ENCODE peak calls at places on chromosomes 1 and 21, in four cellular contexts. G is tibial artery, H is astrocyte, L is neural progenitor cell. V is an unnamed sample.

GRCh38 chr1:21834666-21835065 is 22.6 kb downstream of the LDLRAD2 start:
- DNase-seq in G (no peak), H (no peak), L (no peak), V (no peak)

GRCh38 chr1:96808186-96808585 is 86.6 kb downstream of the PTBP2 start:
- DNase-seq in G (no peak), H (peak; percentile 0), L (no peak), V (no peak)

GRCh38 chr1:70552662-70553061 is 141.6 kb downstream of the CTH start:
- DNase-seq in G (no peak), H (no peak), L (no peak), V (no peak)

GRCh38 chr1:53449026-53449425 is 10.2 kb upstream of the DMRTB1 start:
- DNase-seq in G (no peak), H (peak; percentile 91), L (peak; percentile 33), V (no peak)

GRCh38 chr1:3365519-3366158 is 88.8 kb upstream of the ARHGEF16 start:
- DNase-seq in G (no peak), H (no peak), L (no peak), V (no peak)

GRCh38 chr1:43750083-43750482 is 42.7 kb downstream of the ST3GAL3 start:
- DNase-seq in G (no peak), H (no peak), L (no peak), V (no peak)

GRCh38 chr1:39491146-39491921 is at the start of gene BMP8A:
- DNase-seq in G (no peak), H (no peak), L (peak; percentile 87), V (peak; percentile 91)

GRCh38 chr1:170732262-170732595 is 68.3 kb downstream of the PRRX1 start:
- DNase-seq in G (no peak), H (peak; percentile 20), L (no peak), V (no peak)

GRCh38 chr1:175218786-175219447 is 26.3 kb upstream of the KIAA0040 start:
- DNase-seq in G (no peak), H (no peak), L (no peak), V (no peak)

GRCh38 chr1:43590389-43590788 is 59.6 kb upstream of the KDM4A start:
- DNase-seq in G (no peak), H (no peak), L (peak; percentile 24), V (no peak)

GRCh38 chr21:37072239-37072987 is 458 bp downstream of the PIGP start:
- DNase-seq in G (peak; percentile 82), H (peak; percentile 85), L (peak; percentile 85), V (peak; percentile 95)

GRCh38 chr1:79741720-79742421 is 735.3 kb upstream of the ADGRL4 start:
- DNase-seq in G (no peak), H (no peak), L (no peak), V (no peak)

GRCh38 chr1:226814751-226815496 is 55.5 kb upstream of the PSEN2 start:
- DNase-seq in G (peak; percentile 51), H (peak; percentile 81), L (no peak), V (peak; percentile 84)

GRCh38 chr1:72724951-72725863 is 442.9 kb upstream of the NEGR1 start:
- DNase-seq in G (no peak), H (no peak), L (peak; percentile 77), V (peak; percentile 42)

GRCh38 chr1:2311184-2312032 is 79.9 kb downstream of the MORN1 start:
- DNase-seq in G (peak; percentile 72), H (peak; percentile 32), L (peak; percentile 86), V (no peak)
- H3K4me1 ChIP-seq in G (peaks cover 65% of the 10 kb centered on the region), H (peaks cover 12% of the 10 kb centered on the region), L (peaks cover 26% of the 10 kb centered on the region), V (peaks cover 64% of the 10 kb centered on the region)

GRCh38 chr21:44908496-44908895 is 12.2 kb downstream of the ITGB2 start:
- DNase-seq in G (no peak), H (no peak), L (no peak), V (peak; percentile 8)
- H3K36me3 ChIP-seq in G (no peaks in the 10 kb centered on the region), H (no peaks in the 10 kb centered on the region), L (no peaks in the 10 kb centered on the region), V (peaks cover 50% of the 10 kb centered on the region)

GRCh38 chr1:47757226-47757975 is 239.8 kb downstream of the TRABD2B start:
- DNase-seq in G (no peak), H (no peak), L (no peak), V (no peak)
- H3K27ac ChIP-seq in G (peak overlapping the region; percentile 90), H (no peak overlapping the region), L (no peak overlapping the region), V (no peak overlapping the region)

GRCh38 chr1:16170283-16170673 is 14.4 kb upstream of the EPHA2 start:
- DNase-seq in G (no peak), H (no peak), L (no peak), V (no peak)

GRCh38 chr1:16172964-16173446 is 17.1 kb upstream of the EPHA2 start:
- DNase-seq in G (no peak), H (peak; percentile 83), L (no peak), V (no peak)

GRCh38 chr1:16173447-16174260 is 17.8 kb upstream of the EPHA2 start:
- DNase-seq in G (no peak), H (peak; percentile 77), L (no peak), V (peak; percentile 82)

GRCh38 chr1:16172232-16172830 is 16.5 kb upstream of the EPHA2 start:
- DNase-seq in G (no peak), H (no peak), L (no peak), V (no peak)

DNA sequence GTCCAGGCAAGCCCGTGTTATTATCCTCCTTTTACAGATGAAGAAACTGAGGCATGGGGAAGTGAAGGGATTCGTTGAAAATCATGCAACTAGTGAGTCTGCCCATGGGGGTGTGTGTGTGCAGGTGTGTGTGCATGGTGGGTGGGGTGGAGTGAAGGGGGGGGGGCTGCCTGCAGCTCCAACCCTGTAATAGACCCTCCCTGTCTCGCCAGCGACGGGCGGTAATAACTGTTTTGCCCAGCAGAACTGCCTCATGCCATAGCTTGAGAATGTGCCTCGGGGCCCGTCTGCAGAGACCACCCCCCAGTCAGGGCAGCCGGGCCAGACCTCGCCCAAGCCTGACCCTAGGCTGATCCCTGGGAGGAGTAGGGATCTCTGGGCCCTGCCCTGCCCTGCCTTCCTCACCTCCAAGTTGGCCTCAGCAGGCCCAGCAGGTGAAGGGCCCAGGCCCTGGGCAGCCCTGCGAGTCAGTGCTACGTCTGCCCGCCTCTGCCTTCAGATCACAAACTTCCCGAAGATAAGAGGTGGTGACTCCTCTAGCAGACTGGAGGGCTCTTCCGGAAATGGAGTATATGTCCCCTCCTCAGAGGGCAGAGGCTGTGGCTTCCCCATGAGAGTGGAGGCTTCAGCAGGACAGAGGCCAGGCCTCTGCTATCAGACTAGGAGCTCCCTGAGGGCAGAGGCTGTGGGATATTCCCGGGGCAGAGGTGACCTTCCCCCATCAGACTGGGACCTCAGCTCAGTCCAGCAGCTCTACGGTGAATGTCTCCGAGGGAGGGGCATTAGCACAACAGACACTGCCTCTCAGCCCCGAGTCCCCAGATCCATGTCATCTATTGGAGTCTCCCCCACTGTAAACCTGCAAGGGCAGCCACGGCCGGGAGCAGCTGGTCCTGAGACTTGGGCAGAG is 15.7 kb upstream of the EPHA2 start:
- DNase-seq in G (no peak), H (no peak), L (no peak), V (no peak)
- H3K4me1 ChIP-seq in G (peaks cover 49% of the 10 kb centered on the region), H (peaks cover 39% of the 10 kb centered on the region), L (peaks cover 47% of the 10 kb centered on the region), V (peaks cover 52% of the 10 kb centered on the region)

GRCh38 chr1:220732137-220732536 is 16.0 kb upstream of the MTARC2 start:
- DNase-seq in G (no peak), H (no peak), L (no peak), V (no peak)
- H3K36me3 ChIP-seq in G (no peaks in the 10 kb centered on the region), H (no peaks in the 10 kb centered on the region), L (no peaks in the 10 kb centered on the region), V (no peaks in the 10 kb centered on the region)

DNA sequence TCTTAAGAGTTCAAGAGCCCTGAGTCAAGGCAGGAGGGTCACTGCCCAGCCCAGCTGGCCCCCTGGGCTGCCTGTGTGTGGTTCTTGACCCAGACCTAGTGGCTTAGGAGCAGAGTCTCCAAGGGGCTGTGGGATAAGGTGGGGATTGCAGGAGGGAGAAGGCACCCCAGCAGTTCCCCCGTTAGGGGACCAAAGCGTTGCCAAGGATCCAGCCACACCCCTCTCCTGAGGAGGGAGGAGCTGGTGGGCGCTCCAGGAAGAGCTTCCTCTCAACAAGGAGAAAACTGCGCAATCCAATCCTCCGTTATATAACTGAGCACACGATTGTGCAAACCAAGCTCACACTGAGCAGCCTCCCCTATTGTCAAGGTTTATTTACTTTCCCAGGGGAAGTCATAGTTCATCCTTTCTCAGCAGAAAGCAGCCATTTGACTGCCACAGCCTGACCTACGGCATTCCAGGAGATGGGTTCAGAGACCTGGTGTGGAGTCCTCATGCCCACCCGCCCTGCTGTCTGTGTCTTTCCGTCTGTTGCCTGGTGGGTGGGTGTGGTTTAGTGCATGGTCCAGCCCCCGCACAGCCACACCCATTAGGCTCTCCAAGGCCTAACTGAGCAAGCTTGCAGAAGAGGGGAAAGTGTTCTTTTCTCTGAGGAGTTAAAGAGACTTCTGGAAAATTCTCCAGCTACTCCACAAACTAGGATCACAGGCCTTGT is 3.5 kb downstream of the EPHX1 start:
- DNase-seq in G (peak; percentile 64), H (no peak), L (peak; percentile 37), V (peak; percentile 74)
- H3K27ac ChIP-seq in G (peak overlapping the region; percentile 93), H (no peak overlapping the region), L (no peak overlapping the region), V (peak overlapping the region; percentile 89)

GRCh38 chr1:93692451-93692861 is 10.8 kb upstream of the BCAR3 start:
- DNase-seq in G (no peak), H (no peak), L (no peak), V (no peak)

GRCh38 chr1:93690921-93691789 is 9.5 kb upstream of the BCAR3 start:
- DNase-seq in G (no peak), H (no peak), L (peak; percentile 45), V (no peak)

GRCh38 chr1:93692001-93692400 is 10.4 kb upstream of the BCAR3 start:
- DNase-seq in G (no peak), H (no peak), L (no peak), V (no peak)

GRCh38 chr1:93690341-93690740 is 8.7 kb upstream of the BCAR3 start:
- DNase-seq in G (no peak), H (no peak), L (no peak), V (no peak)

DNA sequence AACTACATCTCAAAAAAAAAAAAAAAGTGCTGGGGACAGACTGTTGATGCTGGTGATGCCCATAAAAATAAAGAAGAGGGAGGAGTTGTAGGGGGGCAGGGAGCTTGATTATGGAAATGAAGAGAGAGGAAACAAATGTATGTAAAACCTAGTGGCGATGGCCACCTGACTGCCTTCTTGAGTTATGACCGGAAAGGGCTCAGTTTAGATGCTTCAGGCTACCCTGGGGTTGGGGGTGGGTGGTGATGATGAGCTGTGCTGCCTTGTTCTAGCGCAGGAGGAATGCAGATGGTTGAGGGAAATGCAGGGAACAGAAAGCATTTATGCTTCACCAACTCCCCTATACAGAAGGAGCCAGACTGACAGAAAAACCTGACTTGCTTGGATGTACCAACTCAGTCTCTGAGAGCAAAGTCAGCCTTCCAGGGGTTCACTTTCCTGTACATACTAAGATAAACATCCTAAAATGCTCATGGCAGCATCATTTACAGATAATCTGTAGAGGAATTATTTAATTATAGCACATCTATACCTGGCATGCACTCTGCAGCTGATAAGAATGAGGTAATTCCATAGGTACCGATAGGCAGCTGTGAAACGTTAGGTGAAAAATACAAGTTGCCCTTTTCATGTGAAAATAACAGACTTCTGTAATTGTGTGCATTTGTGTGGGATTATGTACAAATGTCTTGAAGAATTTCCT is 8.0 kb upstream of the BCAR3 start:
- DNase-seq in G (no peak), H (no peak), L (no peak), V (no peak)
- H3K4me1 ChIP-seq in G (peaks cover 33% of the 10 kb centered on the region), H (peaks cover 27% of the 10 kb centered on the region), L (peaks cover 15% of the 10 kb centered on the region), V (peaks cover 8% of the 10 kb centered on the region)

DNA sequence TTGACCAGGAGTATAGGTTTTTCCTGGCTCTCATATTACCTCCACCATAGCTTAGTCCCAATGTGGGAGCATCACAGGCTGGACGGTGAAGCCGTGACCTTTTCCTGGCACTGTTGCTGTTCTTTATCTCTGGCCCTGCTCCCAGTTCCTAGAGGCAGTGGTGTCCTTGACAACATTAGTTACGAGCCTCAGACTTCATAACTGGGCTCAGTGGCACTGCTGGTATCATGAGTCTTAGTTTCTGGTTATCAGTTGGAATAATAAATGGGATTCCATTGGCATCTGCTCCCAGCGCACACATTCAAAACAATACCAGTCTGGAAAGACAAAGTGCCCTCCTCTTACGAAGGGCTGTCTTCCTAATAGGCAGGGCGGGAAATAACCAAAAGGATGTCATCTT is 8.0 kb downstream of the RNPEP start:
- DNase-seq in G (no peak), H (no peak), L (no peak), V (no peak)
- H3K36me3 ChIP-seq in G (peaks cover 42% of the 10 kb centered on the region), H (peaks cover 30% of the 10 kb centered on the region), L (peaks cover 5% of the 10 kb centered on the region), V (peaks cover 78% of the 10 kb centered on the region)

V was measured in left lung.